ENCODE peak calls at places on chromosomes 3 and 15, in six cellular contexts. R is A549, P is NB4, W is GM12878, B is HepG2, Z is K562. Y is an unnamed sample.

GRCh38 chr3:151468284-151468917 is 7.5 kb upstream of the IGSF10 start:
- DNase-seq in R (peak), P (peak), W (no peak), B (peak), Z (peak), Y (peak)

GRCh38 chr3:29265673-29266072 is 15.2 kb upstream of the RBMS3 start:
- DNase-seq in R (no peak), P (no peak), W (no peak), B (no peak), Z (no peak), Y (no peak)

GRCh38 chr3:9071982-9072666 is 108.9 kb upstream of the RAD18 start:
- DNase-seq in R (no peak), P (no peak), W (no peak), B (no peak), Z (no peak), Y (no peak)

GRCh38 chr3:124277516-124277890 is 285.6 kb upstream of the ROPN1 start:
- DNase-seq in R (no peak), P (no peak), W (no peak), B (no peak), Z (no peak), Y (peak)

GRCh38 chr3:104411760-104412159 is 954.9 kb upstream of the ALCAM start:
- DNase-seq in R (no peak), P (no peak), W (no peak), B (no peak), Z (no peak), Y (no peak)

GRCh38 chr15:53918180-53919079 is 59.8 kb upstream of the UNC13C start:
- DNase-seq in R (no peak), P (no peak), W (no peak), B (peak), Z (no peak), Y (no peak)

GRCh38 chr3:32414527-32415202 is 23.0 kb downstream of the CMTM7 start:
- DNase-seq in R (no peak), P (no peak), W (no peak), B (no peak), Z (no peak), Y (peak)

GRCh38 chr3:176714034-176714433 is 483.2 kb downstream of the TBL1XR1 start:
- DNase-seq in R (no peak), P (no peak), W (no peak), B (no peak), Z (no peak), Y (no peak)

GRCh38 chr3:75192065-75192658 is 472.0 kb upstream of the FRG2C start:
- DNase-seq in R (peak), P (peak), W (no peak), B (peak), Z (peak), Y (peak)

GRCh38 chr15:92638291-92638708 is 17.3 kb downstream of the FAM174B start:
- DNase-seq in R (no peak), P (no peak), W (no peak), B (peak), Z (no peak), Y (peak)
- TF ChIP-seq MYC in R (no peak), P (no peak), W (no peak), B (no peak), Z (no peak), Y (no peak)

DNA sequence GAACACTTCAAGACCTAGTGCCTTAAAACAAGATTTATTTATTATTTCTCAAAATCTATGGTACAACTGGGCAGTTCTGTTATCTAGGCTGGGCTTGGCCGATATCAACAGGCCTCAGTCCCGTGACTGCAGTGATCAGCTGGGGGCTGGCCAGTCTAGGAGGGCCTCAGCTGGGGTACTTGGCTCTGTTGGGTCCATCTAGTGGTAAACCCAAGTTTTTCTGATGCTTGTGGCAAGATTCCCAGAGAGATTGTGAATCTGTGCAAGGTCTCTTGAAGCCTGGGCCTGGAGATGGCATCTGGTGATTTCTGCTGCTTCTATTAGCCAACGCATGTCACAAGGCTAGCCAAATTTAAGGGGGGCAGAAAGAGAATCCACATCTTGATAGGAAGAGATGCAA is 482.4 kb upstream of the SGO1 start:
- DNase-seq in R (no peak), P (peak), W (no peak), B (peak), Z (peak), Y (peak)
- TF ChIP-seq MYC in R (no peak), P (no peak), W (no peak), B (no peak), Z (no peak), Y (no peak)

DNA sequence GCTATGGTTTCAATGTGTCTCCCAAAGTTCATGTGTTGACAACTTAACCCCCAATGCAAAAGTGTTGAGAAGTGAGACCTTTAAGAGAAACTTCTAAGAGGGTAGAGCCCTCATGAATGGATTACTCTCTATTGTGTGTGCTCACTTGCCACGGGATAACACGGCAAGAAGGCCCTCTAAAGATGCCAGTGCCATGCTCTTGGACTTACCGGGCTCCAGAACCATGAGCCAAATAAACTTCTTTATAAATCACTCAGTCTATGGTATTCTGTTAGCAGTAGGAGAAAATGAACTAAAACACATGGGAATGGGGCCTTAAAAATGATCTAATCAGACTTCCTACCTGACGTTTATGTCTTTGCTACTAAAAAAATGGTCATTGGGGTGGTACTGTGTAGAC is 2.6 kb upstream of the TCF12 start:
- DNase-seq in R (no peak), P (no peak), W (no peak), B (no peak), Z (no peak), Y (no peak)
- TF ChIP-seq MYC in R (no peak), P (no peak), W (no peak), B (no peak), Z (no peak), Y (no peak)

GRCh38 chr3:117454928-117455327 is 745.3 kb downstream of the TUSC7 start:
- DNase-seq in R (no peak), P (no peak), W (no peak), B (no peak), Z (no peak), Y (no peak)

GRCh38 chr3:117455782-117456181 is 746.2 kb downstream of the TUSC7 start:
- DNase-seq in R (no peak), P (no peak), W (no peak), B (no peak), Z (no peak), Y (no peak)

DNA sequence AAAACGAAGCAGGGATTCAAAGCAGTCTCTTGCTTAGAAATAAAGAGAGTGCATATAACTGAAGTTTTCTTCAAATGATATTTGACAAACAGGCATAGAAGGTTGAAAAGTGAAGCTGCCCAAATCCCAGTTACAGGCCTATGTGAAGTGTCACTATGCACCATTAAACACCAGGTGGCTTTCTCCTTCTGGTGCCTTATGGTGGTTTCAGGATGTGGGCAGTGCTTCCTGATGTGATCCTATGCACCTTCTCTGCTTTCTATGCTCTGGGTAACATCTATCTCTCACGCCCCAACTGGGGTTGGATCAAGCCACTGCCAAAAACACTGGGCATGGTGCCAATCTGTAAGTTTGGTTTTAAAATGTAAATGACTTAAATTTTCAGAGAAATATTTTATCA is 744.7 kb downstream of the TUSC7 start:
- DNase-seq in R (no peak), P (no peak), W (no peak), B (no peak), Z (no peak), Y (no peak)
- TF ChIP-seq MYC in R (no peak), P (no peak), W (no peak), B (no peak), Z (no peak), Y (no peak)

GRCh38 chr3:193827039-193827669 is 234.1 kb downstream of the OPA1 start:
- DNase-seq in R (no peak), P (peak), W (no peak), B (no peak), Z (no peak), Y (no peak)

GRCh38 chr3:193826126-193826795 is 233.3 kb downstream of the OPA1 start:
- DNase-seq in R (no peak), P (peak), W (no peak), B (no peak), Z (peak), Y (peak)

GRCh38 chr3:193827831-193828230 is 234.8 kb downstream of the OPA1 start:
- DNase-seq in R (no peak), P (no peak), W (no peak), B (no peak), Z (no peak), Y (no peak)

GRCh38 chr3:193829781-193830180 is 236.8 kb downstream of the OPA1 start:
- DNase-seq in R (no peak), P (no peak), W (no peak), B (no peak), Z (no peak), Y (no peak)

GRCh38 chr3:193828477-193828876 is 235.5 kb downstream of the OPA1 start:
- DNase-seq in R (no peak), P (no peak), W (no peak), B (no peak), Z (no peak), Y (no peak)
- TF ChIP-seq MYC in R (no peak), P (no peak), W (no peak), B (no peak), Z (no peak), Y (no peak)

DNA sequence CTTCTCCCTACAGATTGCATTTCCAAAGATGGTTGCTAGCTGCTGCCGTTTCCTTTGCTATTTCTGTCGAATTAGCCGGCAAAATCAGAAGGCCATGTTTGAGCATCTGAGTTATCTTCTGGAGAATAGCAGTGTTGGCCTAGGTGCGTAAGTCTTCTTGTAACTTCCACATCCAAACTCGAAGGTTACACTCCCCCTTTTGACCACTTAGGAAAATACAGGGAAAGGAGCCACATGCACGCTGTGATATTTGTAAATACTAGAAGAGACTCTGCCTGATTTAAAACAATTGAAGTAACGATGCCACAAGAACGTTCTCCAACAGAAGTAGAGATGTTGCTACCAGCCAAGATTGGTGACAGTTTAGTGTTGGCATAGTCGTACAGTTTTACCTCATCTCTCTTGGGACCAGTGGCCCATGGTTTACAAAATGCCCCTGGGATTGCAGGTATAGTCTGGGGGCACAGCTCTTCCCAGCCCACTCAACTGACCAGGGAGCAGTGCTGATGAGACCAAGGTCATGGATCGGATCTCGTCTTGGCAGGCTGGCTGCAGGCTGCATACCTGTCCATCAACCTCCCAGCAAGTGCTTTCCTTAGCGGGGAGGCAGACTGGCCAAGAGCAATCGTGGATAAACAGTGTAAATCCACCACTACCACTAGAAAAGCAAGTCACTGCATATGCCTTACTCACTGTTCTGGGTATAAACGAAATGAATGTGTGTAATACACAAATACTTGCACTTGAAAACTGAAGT is 268.4 kb upstream of the CHRM5 start:
- DNase-seq in R (no peak), P (peak), W (no peak), B (peak), Z (no peak), Y (no peak)
- TF ChIP-seq MYC in R (no peak), P (no peak), W (no peak), B (no peak), Z (no peak), Y (no peak)

GRCh38 chr3:146507331-146508120 is 36.9 kb downstream of the PLSCR1 start:
- DNase-seq in R (no peak), P (no peak), W (no peak), B (no peak), Z (peak), Y (peak)

GRCh38 chr3:146504546-146505197 is 35.3 kb upstream of the PLSCR2 start:
- DNase-seq in R (no peak), P (no peak), W (no peak), B (no peak), Z (no peak), Y (peak)

GRCh38 chr3:146503459-146504202 is 34.3 kb upstream of the PLSCR2 start:
- DNase-seq in R (peak), P (peak), W (peak), B (peak), Z (no peak), Y (peak)

GRCh38 chr3:146502887-146503458 is 33.6 kb upstream of the PLSCR2 start:
- DNase-seq in R (no peak), P (no peak), W (no peak), B (no peak), Z (no peak), Y (no peak)

DNA sequence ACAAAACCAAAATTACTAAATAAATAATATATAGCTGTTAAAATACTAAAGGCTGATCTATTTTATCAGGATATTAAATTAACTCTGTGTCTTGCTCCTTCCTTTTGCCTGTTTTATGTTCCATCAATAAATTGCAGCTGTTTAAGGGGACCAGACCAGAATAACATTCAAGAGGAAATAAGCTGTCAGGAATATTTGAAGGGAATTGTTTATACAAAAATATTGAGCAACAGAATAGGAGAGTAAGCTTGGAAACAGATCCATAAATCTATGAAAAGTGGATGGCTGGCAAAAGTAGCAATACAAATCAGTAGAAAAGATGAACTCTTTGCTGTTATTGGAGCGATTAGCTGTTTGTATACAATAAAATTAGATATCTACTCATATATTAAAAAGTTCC is 36.1 kb upstream of the PLSCR2 start:
- DNase-seq in R (no peak), P (no peak), W (no peak), B (no peak), Z (no peak), Y (peak)
- TF ChIP-seq MYC in R (no peak), P (no peak), W (no peak), B (no peak), Z (no peak), Y (no peak)

Y was measured in endothelial cell of umbilical vein.